ENCODE peak calls at places on chromosomes 12 and 14, in five cellular contexts. One of them, this sample, is unnamed.

GRCh38 chr12:122449317-122449716 is 26.8 kb upstream of the CLIP1 start:
- DNase-seq in HEK293T: no peak
- DNase-seq in ELF-1: no peak
- DNase-seq in HT-29: peak
- DNase-seq in NCI-H526 treated with DMSO at 0.1 percent for 48 hours: no peak
- DNase-seq in this sample: no peak

GRCh38 chr12:67991158-67991557 is 1.9 kb downstream of the IFNG-AS1 start:
- DNase-seq in HEK293T: no peak
- DNase-seq in HT-29: no peak
- DNase-seq in NCI-H526 treated with DMSO at 0.1 percent for 48 hours: no peak
- DNase-seq in ELF-1: no peak
- DNase-seq in this sample: no peak

GRCh38 chr12:114986849-114987248 is 302.9 kb upstream of the TBX3 start:
- DNase-seq in HT-29: no peak
- DNase-seq in HEK293T: no peak
- DNase-seq in ELF-1: no peak
- DNase-seq in NCI-H526 treated with DMSO at 0.1 percent for 48 hours: no peak
- DNase-seq in this sample: no peak

GRCh38 chr12:2341871-2342270 is 289.1 kb downstream of the CACNA1C start:
- DNase-seq in NCI-H526 treated with DMSO at 0.1 percent for 48 hours: no peak
- DNase-seq in HT-29: no peak
- DNase-seq in ELF-1: no peak
- DNase-seq in HEK293T: no peak
- DNase-seq in this sample: no peak

GRCh38 chr12:90390947-90391346 is 564.0 kb downstream of the CCER1 start:
- DNase-seq in NCI-H526 treated with DMSO at 0.1 percent for 48 hours: no peak
- DNase-seq in ELF-1: no peak
- DNase-seq in HT-29: peak
- DNase-seq in HEK293T: no peak
- DNase-seq in this sample: no peak

GRCh38 chr12:3132636-3133409 is 55.6 kb downstream of the TSPAN9 start:
- DNase-seq in HT-29: peak
- DNase-seq in HEK293T: no peak
- DNase-seq in ELF-1: peak
- DNase-seq in NCI-H526 treated with DMSO at 0.1 percent for 48 hours: no peak
- DNase-seq in this sample: peak

GRCh38 chr12:32302218-32302826 is 97.0 kb upstream of the FGD4 start:
- DNase-seq in HEK293T: peak
- DNase-seq in HT-29: peak
- DNase-seq in ELF-1: peak
- DNase-seq in NCI-H526 treated with DMSO at 0.1 percent for 48 hours: no peak
- DNase-seq in this sample: peak

GRCh38 chr12:96399081-96399918 is 939 bp downstream of the CDK17 start:
- DNase-seq in HEK293T: peak
- DNase-seq in ELF-1: peak
- DNase-seq in HT-29: peak
- DNase-seq in NCI-H526 treated with DMSO at 0.1 percent for 48 hours: peak
- DNase-seq in this sample: peak

GRCh38 chr12:62737201-62737600 is 197.7 kb downstream of the PPM1H start:
- DNase-seq in HT-29: no peak
- DNase-seq in ELF-1: no peak
- DNase-seq in NCI-H526 treated with DMSO at 0.1 percent for 48 hours: no peak
- DNase-seq in HEK293T: no peak
- DNase-seq in this sample: no peak

GRCh38 chr14:88551094-88551870 is 3.5 kb downstream of the PTPN21 start:
- DNase-seq in NCI-H526 treated with DMSO at 0.1 percent for 48 hours: peak
- DNase-seq in ELF-1: peak
- DNase-seq in HEK293T: peak
- DNase-seq in HT-29: peak
- DNase-seq in this sample: peak

GRCh38 chr12:12714276-12715001 is 2.7 kb upstream of the CDKN1B start:
- DNase-seq in ELF-1: peak
- DNase-seq in NCI-H526 treated with DMSO at 0.1 percent for 48 hours: peak
- DNase-seq in HEK293T: no peak
- DNase-seq in HT-29: peak
- DNase-seq in this sample: peak

GRCh38 chr12:108394196-108394595 is 55.1 kb upstream of the CMKLR1 start:
- DNase-seq in NCI-H526 treated with DMSO at 0.1 percent for 48 hours: no peak
- DNase-seq in HT-29: no peak
- DNase-seq in HEK293T: no peak
- DNase-seq in ELF-1: no peak
- DNase-seq in this sample: peak

GRCh38 chr14:58639842-58640484 is 2.2 kb downstream of the DACT1 start:
- DNase-seq in NCI-H526 treated with DMSO at 0.1 percent for 48 hours: peak
- DNase-seq in HT-29: peak
- DNase-seq in HEK293T: peak
- DNase-seq in ELF-1: peak
- DNase-seq in this sample: peak